ENCODE peak calls at places on chromosomes 4 and X, in four cellular contexts. W is lower leg skin; R is T-helper 22 cell; Z is activated T-helper 2 cell treated with anti-CD3 and anti-CD28 coated beads, Interferon-gamma antibody, Interleukin-2, Interleukin-4, amounts not matched to agents 10 μg/mL and 5 μg/mL and 100 μg/mL, durations not matched to agents 14 hours and 24 hours and 36 hours. F is an unnamed sample.
A peak's percentile ranks its signal among the peaks of the same experiment; 100 is the strongest.

GRCh38 chrX:3820170-3820569 is 106.7 kb upstream of the PRKX start:
- DNase-seq in W (no peak), R (no peak), Z (no peak), F (peak; percentile 14)

GRCh38 chr4:40953253-40954118 is 203.7 kb downstream of the NSUN7 start:
- DNase-seq in W (no peak), R (no peak), Z (no peak), F (no peak)

GRCh38 chr4:110615366-110616161 is 7.3 kb downstream of the PITX2 start:
- DNase-seq in W (no peak), R (no peak), Z (no peak), F (no peak)

GRCh38 chr4:67436742-67437141 is 108.6 kb downstream of the CENPC start:
- DNase-seq in W (no peak), R (no peak), Z (no peak), F (peak; percentile 6)

GRCh38 chrX:23980063-23980462 is 46.9 kb downstream of the KLHL15 start:
- DNase-seq in W (no peak), R (no peak), Z (no peak), F (no peak)

GRCh38 chrX:119190736-119191282 is 45.3 kb upstream of the PGRMC1 start:
- DNase-seq in W (no peak), R (no peak), Z (no peak), F (no peak)

GRCh38 chr4:48766393-48766792 is 13.7 kb downstream of the FRYL start:
- DNase-seq in W (no peak), R (no peak), Z (no peak), F (no peak)

GRCh38 chrX:131063613-131064012 is 5.5 kb downstream of the ARHGAP36 start:
- DNase-seq in W (no peak), R (no peak), Z (no peak), F (no peak)

GRCh38 chr4:188031751-188032150 is 36.2 kb downstream of the ZFP42 start:
- DNase-seq in W (no peak), R (no peak), Z (no peak), F (no peak)

GRCh38 chrX:25049347-25049746 is 33.6 kb upstream of the ARX start:
- DNase-seq in W (no peak), R (no peak), Z (no peak), F (peak; percentile 41)

GRCh38 chr4:76753814-76754213 is 144.1 kb downstream of the SOWAHB start:
- DNase-seq in W (no peak), R (no peak), Z (no peak), F (peak; percentile 90)

GRCh38 chrX:66632986-66633385 is 5.9 kb downstream of the EDA2R start:
- DNase-seq in W (no peak), R (no peak), Z (no peak), F (peak; percentile 13)

GRCh38 chr4:98343640-98344039 is 82.5 kb downstream of the RAP1GDS1 start:
- DNase-seq in W (no peak), R (no peak), Z (no peak), F (no peak)

GRCh38 chr4:48340905-48341775 is at the start of gene SLAIN2:
- DNase-seq in W (peak; percentile 98), R (peak; percentile 93), Z (peak; percentile 98), F (peak; percentile 97)

GRCh38 chrX:40008841-40009461 is 88.8 kb downstream of the BCOR start:
- DNase-seq in W (no peak), R (no peak), Z (peak; percentile 15), F (no peak)

GRCh38 chrX:102063445-102064074 is 61.9 kb upstream of the TCEAL2 start:
- DNase-seq in W (no peak), R (no peak), Z (no peak), F (no peak)

GRCh38 chrX:97132654-97133415 is 249.1 kb downstream of the RPA4 start:
- DNase-seq in W (no peak), R (no peak), Z (no peak), F (no peak)

GRCh38 chr4:102868153-102868781 is 525 bp upstream of the CISD2 start:
- DNase-seq in W (peak; percentile 27), R (no peak), Z (peak; percentile 20), F (no peak)